ENCODE peak calls at places on chromosomes 4 and X, in ten cellular contexts. Y is sigmoid colon; P is naive thymus-derived CD4-positive, alpha-beta T cell; Z is neural progenitor cell; X is IMR-90; V is spleen; I is fibroblast of lung; T is tibial artery; Q is body of pancreas; A is effector memory CD4-positive, alpha-beta T cell. L is an unnamed sample. For H3K4me1 and H3K36me3, the result is how much of the 10 kb centered on the place peaks cover.

GRCh38 chr4:7325541-7325940 is 109.2 kb downstream of the PSAPL1 start:
- DNase-seq in Y (no peak), P (no peak), Z (no peak), X (no peak), V (peak), I (no peak), T (peak), Q (no peak), A (no peak), L (no peak)

GRCh38 chrX:42290608-42291007 is 367.3 kb upstream of the CASK start:
- DNase-seq in Y (no peak), P (no peak), Z (peak), X (peak), V (no peak), I (no peak), T (no peak), Q (no peak), A (no peak), L (no peak)

GRCh38 chrX:129706395-129707072 is 32.2 kb upstream of the XPNPEP2 start:
- DNase-seq in Y (no peak), P (no peak), Z (no peak), X (no peak), V (no peak), I (no peak), T (peak), Q (peak), A (no peak), L (no peak)

GRCh38 chrX:928606-929005 is 283.8 kb downstream of the CRLF2 start:
- DNase-seq in Y (no peak), P (no peak), Z (no peak), X (no peak), V (peak), I (no peak), T (peak), Q (no peak), A (no peak), L (no peak)

GRCh38 chr4:145041378-145041777 is 56.6 kb downstream of the ANAPC10 start:
- DNase-seq in Y (no peak), P (no peak), Z (no peak), X (no peak), V (no peak), I (no peak), T (no peak), Q (no peak), A (no peak), L (no peak)

GRCh38 chr4:6941796-6942195 is 32.2 kb downstream of the TBC1D14 start:
- DNase-seq in Y (no peak), P (no peak), Z (no peak), X (no peak), V (peak), I (no peak), T (no peak), Q (no peak), A (no peak), L (no peak)

GRCh38 chr4:176964116-176964691 is 171.5 kb upstream of the VEGFC start:
- DNase-seq in Y (no peak), P (no peak), Z (no peak), X (no peak), V (no peak), I (no peak), T (no peak), Q (no peak), A (no peak), L (peak)

GRCh38 chrX:116232833-116233232 is 62.3 kb downstream of the AGTR2 start:
- DNase-seq in Y (no peak), P (no peak), Z (no peak), X (peak), V (no peak), I (peak), T (no peak), Q (no peak), A (no peak), L (no peak)

GRCh38 chr4:123616970-123617392 is 220.4 kb downstream of the SPRY1 start:
- DNase-seq in Y (peak), P (peak), Z (peak), X (no peak), V (no peak), I (peak), T (peak), Q (peak), A (peak), L (no peak)

GRCh38 chr4:8198906-8199593 is at the start of gene SH3TC1:
- DNase-seq in Y (peak), P (peak), Z (peak), X (peak), V (peak), I (peak), T (peak), Q (peak), A (peak), L (no peak)

GRCh38 chr4:67393699-67394281 is 151.5 kb downstream of the CENPC start:
- DNase-seq in Y (no peak), P (peak), Z (peak), X (peak), V (no peak), I (peak), T (no peak), Q (peak), A (no peak), L (no peak)

GRCh38 chrX:44946771-44947170 is 73.8 kb downstream of the KDM6A start:
- DNase-seq in Y (no peak), P (no peak), Z (no peak), X (peak), V (no peak), I (peak), T (no peak), Q (no peak), A (no peak), L (no peak)

GRCh38 chr4:87410669-87411068 is 11.7 kb upstream of the NUDT9 start:
- DNase-seq in Y (no peak), P (no peak), Z (no peak), X (peak), V (no peak), I (peak), T (no peak), Q (no peak), A (no peak), L (no peak)

GRCh38 chr4:83370640-83370906 is 35.9 kb upstream of the HPSE start:
- DNase-seq in Y (no peak), P (no peak), Z (no peak), X (peak), V (no peak), I (peak), T (no peak), Q (no peak), A (no peak), L (no peak)

GRCh38 chr4:78781925-78782324 is 5.8 kb downstream of the BMP2K start:
- DNase-seq in Y (no peak), P (no peak), Z (no peak), X (no peak), V (no peak), I (no peak), T (no peak), Q (no peak), A (no peak), L (no peak)

GRCh38 chr4:84235545-84235944 is 263.5 kb downstream of the NKX6-1 start:
- DNase-seq in Y (no peak), P (no peak), Z (no peak), X (no peak), V (no peak), I (no peak), T (no peak), Q (no peak), A (no peak), L (no peak)

GRCh38 chrX:53318766-53319353 is 37.5 kb upstream of the IQSEC2 start:
- DNase-seq in Y (no peak), P (no peak), Z (no peak), X (no peak), V (no peak), I (no peak), T (no peak), Q (no peak), A (no peak), L (no peak)

GRCh38 chr4:57854748-57855147 is 744.6 kb upstream of the IGFBP7 start:
- DNase-seq in Y (no peak), P (no peak), Z (no peak), X (no peak), V (no peak), I (no peak), T (no peak), Q (no peak), A (no peak), L (no peak)

GRCh38 chr4:152206646-152207435 is 329.1 kb downstream of the FBXW7 start:
- DNase-seq in Y (no peak), P (no peak), Z (no peak), X (no peak), V (no peak), I (peak), T (no peak), Q (no peak), A (no peak), L (no peak)

GRCh38 chrX:32582729-32583128 is 628.6 kb downstream of the DMD start:
- DNase-seq in Y (no peak), P (no peak), Z (no peak), X (no peak), V (no peak), I (no peak), T (no peak), Q (no peak), A (no peak), L (peak)

GRCh38 chr4:118939169-118939779 is 50.6 kb downstream of the SYNPO2 start:
- DNase-seq in Y (peak), P (no peak), Z (no peak), X (no peak), V (no peak), I (no peak), T (no peak), Q (no peak), A (no peak), L (no peak)

GRCh38 chr4:153393397-153393796 is 48.9 kb downstream of the MND1 start:
- DNase-seq in Y (peak), P (no peak), Z (no peak), X (peak), V (no peak), I (peak), T (peak), Q (no peak), A (no peak), L (no peak)

GRCh38 chrX:109760241-109760921 is 27.3 kb upstream of the ACSL4 start:
- DNase-seq in Y (no peak), P (no peak), Z (no peak), X (no peak), V (no peak), I (no peak), T (no peak), Q (no peak), A (no peak), L (no peak)

GRCh38 chr4:2387829-2388228 is 30.6 kb downstream of the ZFYVE28 start:
- DNase-seq in Y (no peak), P (no peak), Z (no peak), X (no peak), V (no peak), I (no peak), T (no peak), Q (no peak), A (no peak), L (no peak)

GRCh38 chrX:128601706-128602105 is 549.5 kb upstream of the ACTRT1 start:
- DNase-seq in Y (no peak), P (no peak), Z (no peak), X (no peak), V (no peak), I (no peak), T (no peak), Q (no peak), A (no peak), L (no peak)

GRCh38 chrX:120144178-120144844 is 14.1 kb upstream of the RHOXF2 start:
- DNase-seq in Y (no peak), P (no peak), Z (peak), X (no peak), V (no peak), I (no peak), T (no peak), Q (peak), A (no peak), L (no peak)

GRCh38 chr4:36687681-36688080 is 406.3 kb downstream of the DTHD1 start:
- DNase-seq in Y (no peak), P (no peak), Z (no peak), X (no peak), V (no peak), I (no peak), T (no peak), Q (no peak), A (no peak), L (no peak)

GRCh38 chr4:111283066-111283677 is 660.3 kb upstream of the PITX2 start:
- DNase-seq in Y (peak), P (peak), Z (peak), X (peak), V (no peak), I (peak), T (no peak), Q (peak), A (peak), L (peak)

GRCh38 chr4:164514765-164515164 is 239.2 kb upstream of the SMIM31 start:
- DNase-seq in Y (no peak), P (no peak), Z (no peak), X (no peak), V (no peak), I (no peak), T (no peak), Q (no peak), A (no peak), L (no peak)

DNA sequence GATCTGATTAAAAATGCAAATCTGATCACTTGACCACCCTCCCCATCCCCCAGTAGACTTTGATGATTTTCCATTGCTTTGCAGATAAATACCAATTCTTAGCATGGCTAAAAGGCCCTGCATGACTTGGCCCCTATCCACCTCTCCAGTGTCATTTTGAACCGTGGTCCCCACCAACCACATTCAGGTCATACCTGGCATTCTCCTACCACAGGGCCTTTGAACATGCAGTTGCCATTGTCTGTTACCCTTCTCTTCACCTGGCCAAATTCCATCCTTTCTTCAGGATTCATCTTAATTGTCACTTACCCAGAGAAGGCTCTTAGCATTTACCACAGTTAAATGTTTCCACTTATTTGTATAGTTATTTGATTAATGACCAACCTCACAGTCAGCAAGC is 36.9 kb upstream of the RELL1 start:
- DNase-seq in Y (no peak), P (no peak), Z (no peak), X (no peak), V (no peak), I (no peak), T (no peak), Q (no peak), A (no peak), L (no peak)
- H3K27ac ChIP-seq in Y (no peak), P (no peak), Z (no peak), X (no peak), V (no peak), I (no peak), T (no peak), Q (no peak), A (no peak), L (no peak)

DNA sequence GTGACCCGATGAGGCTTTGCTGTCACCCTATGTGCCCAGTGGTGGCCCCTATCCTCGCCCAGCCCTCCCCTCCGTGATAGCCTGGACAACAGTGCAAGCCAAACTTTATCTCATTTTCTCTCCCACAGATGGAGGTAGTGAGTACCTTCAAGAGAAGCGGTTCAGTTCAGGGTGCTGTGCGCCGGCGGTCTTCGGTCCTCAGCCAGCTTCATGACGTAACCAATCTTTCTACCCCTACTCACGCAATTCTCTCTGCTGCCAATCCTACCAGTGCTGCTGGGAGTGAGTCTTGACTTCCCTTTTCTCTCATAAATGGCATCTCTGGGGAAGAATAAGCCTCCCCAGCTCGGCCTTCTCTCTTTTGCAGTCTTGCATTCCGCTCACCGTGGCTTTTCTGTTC is 29.5 kb downstream of the CCNQ start:
- DNase-seq in Y (no peak), P (no peak), Z (no peak), X (no peak), V (no peak), I (no peak), T (no peak), Q (no peak), A (no peak), L (no peak)
- H3K4me1 ChIP-seq in Y (under half), P (under half), Z (under half), X (under half), V (under half), I (under half), T (under half), Q (under half), A (under half), L (under half)

GRCh38 chr4:73193659-73194058 is 64.9 kb downstream of the ANKRD17 start:
- DNase-seq in Y (no peak), P (no peak), Z (no peak), X (no peak), V (no peak), I (no peak), T (no peak), Q (no peak), A (no peak), L (no peak)

GRCh38 chr4:73194064-73194463 is 64.5 kb downstream of the ANKRD17 start:
- DNase-seq in Y (no peak), P (no peak), Z (no peak), X (peak), V (no peak), I (no peak), T (no peak), Q (no peak), A (no peak), L (no peak)

GRCh38 chr4:73193155-73193554 is 65.4 kb downstream of the ANKRD17 start:
- DNase-seq in Y (no peak), P (no peak), Z (no peak), X (no peak), V (no peak), I (no peak), T (no peak), Q (no peak), A (no peak), L (no peak)

DNA sequence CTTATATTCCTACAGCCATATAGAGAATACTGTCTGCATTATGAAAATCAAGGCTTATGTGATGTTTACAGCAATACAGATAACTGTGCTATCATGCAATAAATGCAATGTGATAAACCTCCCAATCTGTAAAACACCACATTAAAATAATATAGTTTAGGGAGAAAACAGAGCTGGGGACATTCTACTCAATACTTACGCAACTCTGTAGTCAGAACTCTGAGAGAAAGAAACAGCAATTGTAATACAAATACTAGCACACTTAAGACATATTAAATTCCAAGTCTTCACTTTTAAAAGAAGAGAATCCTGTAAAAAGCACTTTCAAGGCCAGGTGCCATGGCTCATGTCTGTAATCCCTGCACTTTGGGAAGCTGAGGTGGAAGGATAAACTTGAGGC is 61.4 kb downstream of the ANKRD17 start:
- DNase-seq in Y (no peak), P (no peak), Z (no peak), X (peak), V (no peak), I (no peak), T (no peak), Q (no peak), A (no peak), L (no peak)
- H3K36me3 ChIP-seq in Y (under half), P (under half), Z (under half), X (under half), V (under half), I (under half), T (under half), Q (under half), A (under half), L (under half)

GRCh38 chrX:30643313-30643821 is 9.9 kb upstream of the GK start:
- DNase-seq in Y (no peak), P (no peak), Z (no peak), X (peak), V (no peak), I (peak), T (no peak), Q (no peak), A (no peak), L (no peak)
- H3K27ac ChIP-seq in Y (no peak), P (no peak), Z (no peak), X (no peak), V (peak), I (peak), T (no peak), Q (no peak), A (no peak), L (no peak)

GRCh38 chr4:26866781-26867180 is 6.1 kb downstream of the STIM2 start:
- DNase-seq in Y (no peak), P (no peak), Z (no peak), X (no peak), V (no peak), I (no peak), T (no peak), Q (no peak), A (no peak), L (no peak)
- H3K4me1 ChIP-seq in Y (under half), P (half or more), Z (under half), X (under half), V (half or more), I (under half), T (under half), Q (half or more), A (under half), L (under half)

GRCh38 chr4:680091-680490 is 5.7 kb downstream of the MYL5 start:
- DNase-seq in Y (no peak), P (no peak), Z (no peak), X (no peak), V (peak), I (no peak), T (no peak), Q (no peak), A (no peak), L (no peak)

GRCh38 chr4:679571-680083 is 5.3 kb downstream of the MYL5 start:
- DNase-seq in Y (no peak), P (no peak), Z (no peak), X (no peak), V (peak), I (no peak), T (no peak), Q (no peak), A (no peak), L (no peak)

GRCh38 chr4:678331-678734 is 4.0 kb downstream of the MYL5 start:
- DNase-seq in Y (no peak), P (no peak), Z (no peak), X (no peak), V (peak), I (no peak), T (no peak), Q (no peak), A (no peak), L (no peak)

GRCh38 chr4:677431-678293 is 3.3 kb downstream of the MYL5 start:
- DNase-seq in Y (no peak), P (no peak), Z (no peak), X (no peak), V (peak), I (no peak), T (no peak), Q (peak), A (no peak), L (no peak)

DNA sequence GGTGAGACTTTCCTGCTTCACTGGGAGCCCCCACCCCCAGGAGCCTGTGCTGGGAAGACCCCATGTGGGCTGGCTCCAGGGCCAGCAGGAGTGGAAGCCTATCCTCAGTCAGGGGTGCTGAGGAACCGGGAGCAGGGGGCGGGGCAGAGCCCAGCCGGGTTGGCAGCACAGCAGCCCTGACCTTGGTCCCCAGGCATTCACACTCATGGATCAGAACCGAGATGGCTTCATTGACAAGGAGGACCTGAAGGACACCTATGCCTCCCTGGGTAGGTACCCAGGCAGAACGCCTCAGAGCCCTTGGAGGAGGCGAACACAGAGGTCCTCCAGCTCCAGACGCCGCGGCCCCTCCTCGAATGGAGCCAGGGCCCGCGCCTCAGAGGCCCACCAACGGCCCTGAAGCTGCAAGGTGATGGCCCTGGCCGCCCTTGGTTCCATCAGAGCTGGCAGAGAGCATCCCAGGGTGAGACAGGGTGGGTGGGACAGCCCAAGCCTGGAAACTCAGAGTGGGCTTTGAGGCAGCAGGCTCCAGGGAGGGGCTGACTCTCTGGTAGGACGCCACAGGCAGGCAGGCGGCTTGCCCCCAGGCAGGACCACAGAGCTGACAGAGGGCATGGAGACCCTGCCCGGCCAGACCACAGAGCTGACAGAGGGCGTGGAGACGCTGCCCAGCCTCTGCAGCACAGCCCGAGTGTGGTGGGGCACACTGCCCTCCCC is 4.6 kb downstream of the MYL5 start:
- DNase-seq in Y (no peak), P (no peak), Z (no peak), X (no peak), V (peak), I (no peak), T (no peak), Q (no peak), A (no peak), L (no peak)
- H3K36me3 ChIP-seq in Y (under half), P (under half), Z (under half), X (under half), V (under half), I (under half), T (under half), Q (under half), A (under half), L (under half)

GRCh38 chr4:13543648-13544555 is at the start of gene NKX3-2:
- DNase-seq in Y (peak), P (no peak), Z (peak), X (peak), V (peak), I (peak), T (no peak), Q (no peak), A (no peak), L (no peak)
- H3K27ac ChIP-seq in Y (peak), P (no peak), Z (no peak), X (no peak), V (peak), I (no peak), T (no peak), Q (no peak), A (no peak), L (no peak)

L was measured in iPS DF 6.9.